ENCODE peak calls at places on chromosomes 4 and X, in five cellular contexts. D is lung, Z is endothelial cell of umbilical vein, P is transverse colon, R is brain microvascular endothelial cell. M is an unnamed sample.

GRCh38 chrX:23694606-23695005 is 27.3 kb downstream of the PRDX4 start:
- DNase-seq in Z (peak; percentile 42), R (peak; percentile 53), D (peak; percentile 61), P (peak; percentile 55), M (peak; percentile 78)

GRCh38 chr4:26267087-26267486 is 53.7 kb upstream of the RBPJ start:
- DNase-seq in R (no peak), P (peak; percentile 47), Z (no peak), D (no peak), M (peak; percentile 63)

GRCh38 chr4:149164282-149164681 is 651.4 kb downstream of the IQCM start:
- DNase-seq in D (no peak), Z (peak; percentile 5), P (no peak), R (peak; percentile 83), M (no peak)

GRCh38 chr4:38163216-38164006 is 203.2 kb downstream of the PTTG2 start:
- DNase-seq in D (no peak), Z (peak; percentile 21), P (no peak), R (peak; percentile 1), M (peak; percentile 30)

GRCh38 chr4:80787306-80787705 is 243.2 kb upstream of the BMP3 start:
- DNase-seq in P (no peak), D (no peak), R (no peak), Z (no peak), M (no peak)

GRCh38 chr4:30208731-30209435 is 511.3 kb upstream of the PCDH7 start:
- DNase-seq in Z (no peak), D (no peak), P (no peak), R (peak; percentile 12), M (no peak)

GRCh38 chr4:146095091-146095690 is 80.3 kb upstream of the LSM6 start:
- DNase-seq in Z (peak; percentile 61), R (peak; percentile 59), D (peak; percentile 33), P (peak; percentile 46), M (peak; percentile 20)

GRCh38 chr4:2862528-2862927 is 18.9 kb downstream of the ADD1 start:
- DNase-seq in Z (peak; percentile 47), D (no peak), P (no peak), R (peak; percentile 23), M (no peak)

DNA sequence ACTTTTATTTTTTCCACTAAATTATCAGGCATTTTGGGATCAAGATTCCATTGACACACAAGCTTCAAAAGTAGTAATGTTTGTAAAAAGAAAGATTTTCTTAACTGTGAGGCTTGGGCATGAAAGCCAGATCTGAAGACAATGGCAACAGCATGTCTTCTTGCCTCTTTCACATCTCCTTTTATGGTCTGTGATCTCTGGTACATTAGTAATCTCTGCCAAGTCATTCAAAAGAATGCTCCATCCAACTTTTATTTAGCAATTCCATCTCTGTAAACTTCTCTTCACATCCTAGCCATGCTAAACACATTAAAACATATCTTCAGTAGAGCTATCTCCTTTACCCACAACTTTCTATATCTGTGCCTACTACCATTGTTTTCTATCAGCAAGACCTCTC is 465.4 kb downstream of the FAT4 start:
- DNase-seq in R (no peak), P (no peak), D (no peak), Z (no peak), M (no peak)
- H3K4me3 ChIP-seq in R (no peak overlapping the region), P (no peak overlapping the region), D (no peak overlapping the region), Z (no peak overlapping the region), M (no peak overlapping the region)

GRCh38 chrX:53547668-53548067 is 113.5 kb upstream of the HSD17B10 start:
- DNase-seq in D (no peak), P (no peak), R (no peak), Z (no peak), M (no peak)

GRCh38 chrX:53550756-53551463 is 116.7 kb upstream of the HSD17B10 start:
- DNase-seq in Z (no peak), P (no peak), D (no peak), R (no peak), M (no peak)

GRCh38 chrX:53544936-53545335 is 110.8 kb upstream of the HSD17B10 start:
- DNase-seq in R (no peak), P (no peak), D (no peak), Z (no peak), M (no peak)
- H3K36me3 ChIP-seq in R (peaks cover 68% of the 10 kb centered on the region), P (no peaks in the 10 kb centered on the region), D (peaks cover 47% of the 10 kb centered on the region), Z (peaks cover 47% of the 10 kb centered on the region), M (peaks cover 20% of the 10 kb centered on the region)

DNA sequence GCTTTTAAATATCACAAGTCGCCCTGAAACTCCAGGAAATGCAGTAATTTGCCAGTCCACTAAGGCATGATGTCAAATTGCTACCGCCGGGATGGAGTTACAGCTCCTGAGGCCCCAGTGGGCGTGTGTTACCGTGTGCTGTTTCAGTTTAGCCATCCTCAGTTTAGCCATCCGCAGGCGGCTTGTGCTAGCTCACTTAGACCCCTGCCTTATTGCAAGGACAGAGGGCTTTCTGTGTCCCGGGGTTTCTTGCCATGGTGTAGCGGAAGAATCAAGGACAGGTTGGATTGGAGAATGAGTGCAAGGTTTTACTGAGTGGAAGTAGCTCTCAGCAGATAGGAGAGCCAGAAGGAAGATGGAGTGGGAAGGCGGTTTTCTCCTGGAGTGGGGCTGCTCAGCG is 33.8 kb upstream of the LRBA start:
- DNase-seq in D (no peak), R (no peak), Z (no peak), P (no peak), M (no peak)
- H3K4me3 ChIP-seq in D (no peak overlapping the region), R (no peak overlapping the region), Z (no peak overlapping the region), P (no peak overlapping the region), M (no peak overlapping the region)

GRCh38 chrX:73825569-73825968 is 262.6 kb downstream of the CHIC1 start:
- DNase-seq in P (no peak), D (no peak), Z (no peak), R (no peak), M (no peak)
- H3K36me3 ChIP-seq in P (no peaks in the 10 kb centered on the region), D (no peaks in the 10 kb centered on the region), Z (no peaks in the 10 kb centered on the region), R (peaks cover 23% of the 10 kb centered on the region), M (no peaks in the 10 kb centered on the region)

DNA sequence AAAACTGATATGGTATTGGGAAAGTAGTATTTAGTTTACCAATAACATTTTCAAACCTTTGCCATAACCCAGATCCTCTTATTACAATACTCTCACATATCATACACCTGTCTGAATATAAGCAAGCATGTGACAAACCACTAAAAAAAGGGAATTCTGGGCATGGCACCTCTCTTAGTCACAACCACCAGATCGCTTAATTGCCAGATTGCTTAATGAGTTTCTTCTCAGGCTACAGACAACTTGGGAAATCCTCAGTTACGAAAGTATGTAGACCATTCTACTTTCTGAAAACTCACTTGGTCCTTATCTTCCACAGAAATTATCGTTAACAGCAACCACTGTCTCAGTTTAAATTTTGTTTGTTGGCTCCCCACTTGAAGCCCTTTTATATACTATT is 2.1 kb downstream of the NAF1 start:
- DNase-seq in P (no peak), Z (no peak), R (no peak), D (no peak), M (no peak)
- H3K4me3 ChIP-seq in P (peak overlapping the region; percentile 78), Z (no peak overlapping the region), R (peak overlapping the region; percentile 82), D (no peak overlapping the region), M (no peak overlapping the region)

GRCh38 chr4:887034-887763 is 44.9 kb downstream of the GAK start:
- DNase-seq in Z (no peak), R (no peak), P (no peak), D (no peak), M (no peak)
- H3K36me3 ChIP-seq in Z (peaks cover 37% of the 10 kb centered on the region), R (peaks cover 33% of the 10 kb centered on the region), P (no peaks in the 10 kb centered on the region), D (peaks cover 9% of the 10 kb centered on the region), M (peaks cover 6% of the 10 kb centered on the region)

GRCh38 chr4:102533916-102534315 is 32.8 kb downstream of the NFKB1 start:
- DNase-seq in Z (no peak), P (no peak), D (no peak), R (no peak), M (no peak)

GRCh38 chr4:102536768-102537167 is 35.6 kb downstream of the NFKB1 start:
- DNase-seq in P (no peak), R (no peak), D (no peak), Z (no peak), M (no peak)

GRCh38 chr4:102534845-102535244 is 33.7 kb downstream of the NFKB1 start:
- DNase-seq in R (no peak), P (no peak), Z (no peak), D (no peak), M (no peak)

GRCh38 chr4:102537280-102537679 is 36.1 kb downstream of the NFKB1 start:
- DNase-seq in D (no peak), R (no peak), P (no peak), Z (no peak), M (no peak)

DNA sequence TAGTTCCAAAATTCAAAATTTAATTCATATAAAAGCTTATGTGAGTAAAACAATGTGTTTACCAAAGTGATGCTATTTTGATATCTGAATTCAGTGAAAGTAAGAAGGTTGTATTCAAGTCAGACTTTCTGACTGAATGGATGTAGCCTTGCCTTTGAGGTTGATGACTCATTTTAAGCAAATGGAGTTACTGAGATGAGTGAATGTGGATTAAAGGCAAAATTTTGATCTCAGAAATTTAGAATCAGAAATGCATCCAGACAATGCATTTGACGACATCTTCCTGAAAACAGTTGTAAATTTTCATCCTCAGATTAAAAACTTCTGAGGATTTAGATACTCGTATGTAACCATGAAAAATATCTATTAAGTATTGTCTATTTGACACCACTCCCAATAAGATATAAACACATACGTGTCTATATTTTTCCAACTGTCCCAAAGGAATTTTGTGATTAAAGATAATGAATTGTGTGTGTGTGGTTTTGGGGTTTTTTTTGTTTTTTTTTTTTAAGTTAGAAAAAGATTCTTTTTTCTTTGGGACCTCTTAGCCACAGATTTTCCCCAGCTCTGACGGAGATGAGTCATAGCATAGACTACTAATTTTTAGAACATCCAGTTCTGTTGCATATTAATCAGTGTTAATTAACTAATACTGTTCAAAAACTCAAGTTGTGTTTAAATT is 34.4 kb downstream of the NFKB1 start:
- DNase-seq in P (no peak), R (peak; percentile 42), D (no peak), Z (no peak), M (no peak)
- H3K4me3 ChIP-seq in P (no peak overlapping the region), R (no peak overlapping the region), D (no peak overlapping the region), Z (no peak overlapping the region), M (no peak overlapping the region)

DNA sequence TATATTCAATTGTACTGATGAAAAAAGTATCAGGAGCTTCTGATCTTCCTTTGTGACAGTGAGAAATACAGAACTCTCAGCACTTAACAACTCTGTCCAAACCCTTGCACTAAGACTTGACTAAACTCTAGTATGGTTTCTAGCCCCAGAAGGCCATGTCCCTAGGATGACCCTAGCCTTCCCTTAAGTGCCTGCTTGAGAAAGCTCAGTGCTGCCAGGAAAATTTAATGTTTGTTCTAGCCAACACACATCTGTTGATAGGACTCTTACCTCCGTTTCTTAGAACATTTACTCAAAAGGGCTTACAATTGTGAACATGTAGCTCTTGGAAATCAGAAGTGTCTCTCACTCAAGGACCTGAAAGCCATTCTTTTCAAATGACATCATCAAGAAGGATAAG is 1055.2 kb upstream of the FTHL17 start:
- DNase-seq in D (no peak), Z (no peak), R (no peak), P (no peak), M (no peak)
- H3K36me3 ChIP-seq in D (no peaks in the 10 kb centered on the region), Z (no peaks in the 10 kb centered on the region), R (no peaks in the 10 kb centered on the region), P (no peaks in the 10 kb centered on the region), M (no peaks in the 10 kb centered on the region)

DNA sequence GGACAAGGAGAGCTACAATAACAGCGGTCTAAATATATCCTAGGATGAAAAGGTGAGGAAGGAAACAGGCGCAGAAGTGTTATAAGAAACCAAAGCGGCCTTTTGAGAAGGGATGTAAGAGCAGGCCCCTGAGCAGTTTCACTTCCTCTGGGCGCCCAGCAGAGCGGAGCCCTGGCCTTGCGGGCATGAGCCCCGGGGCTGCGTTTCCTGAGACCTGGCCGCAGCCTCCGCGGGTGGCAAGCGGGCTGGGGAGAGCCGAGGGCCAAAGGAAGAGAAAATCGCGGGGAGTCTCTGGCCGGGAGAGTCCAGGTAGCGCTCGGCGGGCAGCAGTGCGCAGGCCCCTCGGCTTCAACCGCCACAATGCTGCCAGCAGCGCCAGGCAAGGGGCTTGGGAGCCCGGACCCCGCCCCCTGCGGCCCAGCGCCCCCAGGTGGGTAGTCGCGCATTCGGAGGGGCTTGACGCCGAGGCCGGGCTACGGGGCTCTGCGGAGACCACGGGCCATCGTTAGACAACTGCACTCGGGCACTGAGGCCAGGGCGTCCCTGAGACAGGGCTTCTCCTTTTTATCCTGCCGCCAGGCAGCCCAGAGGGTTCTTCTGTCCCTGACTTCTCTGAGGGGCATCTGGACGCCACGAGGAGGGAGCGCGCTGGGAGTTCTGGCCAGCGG is at the start of gene BANK1:
- DNase-seq in P (peak; percentile 71), D (peak; percentile 42), R (no peak), Z (peak; percentile 62), M (peak; percentile 36)
- H3K4me3 ChIP-seq in P (peak within 1 kb of the TSS; percentile 56), D (peak within 1 kb of the TSS; percentile 37), R (peak within 1 kb of the TSS; percentile 64), Z (peak within 1 kb of the TSS; percentile 30), M (no peak within 1 kb of the TSS)

M was measured in body of pancreas.